ENCODE peak calls at places on chromosome 1, in nine cellular contexts. V is dorsolateral prefrontal cortex, P is neural progenitor cell, K is cardiac fibroblast, B is IMR-90, I is fibroblast of mammary gland, J is right atrium auricular region, F is uterus, U is hepatocyte. S is an unnamed sample.

GRCh38 chr1:156898151-156898550 is 4.6 kb downstream of the PEAR1 start:
- DNase-seq in U (peak), I (peak), B (peak), F (peak), K (peak), P (no peak), J (peak), V (no peak), S (no peak)

GRCh38 chr1:85406887-85407593 is 57.9 kb downstream of the DDAH1 start:
- DNase-seq in P (no peak), K (peak), V (peak), I (peak), U (peak), F (peak), B (peak), J (no peak), S (peak)

GRCh38 chr1:230109871-230110667 is 43.0 kb downstream of the GALNT2 start:
- DNase-seq in U (peak), V (no peak), K (no peak), B (peak), I (no peak), F (no peak), P (peak), J (no peak), S (no peak)

GRCh38 chr1:77762072-77762476 is 2.4 kb upstream of the USP33 start:
- DNase-seq in K (peak), V (no peak), I (peak), U (peak), J (no peak), F (no peak), P (no peak), B (peak), S (peak)

GRCh38 chr1:48236716-48237470 is 14.4 kb downstream of the SLC5A9 start:
- DNase-seq in V (no peak), F (no peak), K (peak), U (peak), P (peak), B (peak), J (peak), I (peak), S (peak)

GRCh38 chr1:53359225-53359933 is 31.5 kb upstream of the LRP8 start:
- DNase-seq in B (no peak), P (no peak), J (no peak), K (no peak), U (no peak), I (no peak), F (no peak), V (no peak), S (no peak)

GRCh38 chr1:115668579-115668978 is 26.8 kb downstream of the VANGL1 start:
- DNase-seq in V (no peak), J (no peak), K (peak), F (no peak), P (no peak), I (peak), B (peak), U (no peak), S (no peak)

GRCh38 chr1:11314959-11315358 is 42.0 kb downstream of the UBIAD1 start:
- DNase-seq in U (peak), P (no peak), V (peak), F (peak), K (no peak), I (peak), J (no peak), B (no peak), S (no peak)

GRCh38 chr1:95154096-95154495 is 36.9 kb downstream of the TLCD4 start:
- DNase-seq in V (no peak), P (no peak), K (no peak), U (no peak), I (no peak), B (no peak), J (no peak), F (no peak), S (no peak)

GRCh38 chr1:53725238-53725689 is 13.7 kb downstream of the GLIS1 start:
- DNase-seq in I (no peak), J (no peak), U (peak), P (peak), F (no peak), K (peak), B (peak), V (no peak), S (no peak)

GRCh38 chr1:9331558-9332346 is 39.1 kb downstream of the SPSB1 start:
- DNase-seq in U (no peak), I (peak), J (no peak), K (no peak), P (no peak), F (no peak), V (no peak), B (no peak), S (no peak)

GRCh38 chr1:192442736-192443135 is 125.9 kb downstream of the RGS21 start:
- DNase-seq in B (peak), K (peak), V (no peak), I (peak), J (no peak), P (no peak), U (no peak), F (no peak), S (no peak)

GRCh38 chr1:161706483-161707347 is at the start of gene FCRLA:
- DNase-seq in F (no peak), B (peak), K (peak), J (no peak), U (peak), V (peak), P (no peak), I (peak), S (peak)

GRCh38 chr1:156193488-156194299 is at the start of gene SLC25A44:
- DNase-seq in I (peak), B (peak), P (peak), F (peak), U (peak), J (peak), K (peak), V (peak), S (peak)

GRCh38 chr1:109369167-109369746 is 28.5 kb downstream of the SORT1 start:
- DNase-seq in V (no peak), K (peak), U (no peak), B (peak), P (no peak), J (peak), F (no peak), I (peak), S (no peak)

DNA sequence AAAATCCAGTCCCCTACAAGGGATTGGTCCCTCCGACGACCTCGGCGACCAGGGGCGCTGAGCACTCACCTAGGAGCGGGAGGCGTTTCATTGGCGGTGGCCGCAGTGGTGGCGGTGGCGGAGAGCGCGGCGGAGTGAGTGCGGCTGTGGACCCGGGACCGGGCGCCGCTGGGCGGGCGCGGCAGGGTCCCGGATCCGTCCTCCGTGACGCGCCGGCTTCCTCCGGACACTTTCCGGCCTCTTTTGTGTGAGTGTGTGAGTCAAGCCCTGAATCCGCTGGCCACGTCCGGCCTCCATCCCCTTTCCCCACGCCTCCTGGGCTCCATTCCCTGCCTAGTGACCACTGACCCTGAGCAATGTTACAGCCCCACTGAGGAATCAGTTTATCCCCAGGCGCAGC is at the start of gene ADGRL4:
- DNase-seq in K (peak), P (peak), U (peak), F (peak), I (peak), J (peak), V (no peak), B (peak), S (no peak)
- H3K4me3 ChIP-seq in K (peak), P (peak), U (no peak), F (peak), I (peak), J (peak), V (peak), B (peak), S (peak)

DNA sequence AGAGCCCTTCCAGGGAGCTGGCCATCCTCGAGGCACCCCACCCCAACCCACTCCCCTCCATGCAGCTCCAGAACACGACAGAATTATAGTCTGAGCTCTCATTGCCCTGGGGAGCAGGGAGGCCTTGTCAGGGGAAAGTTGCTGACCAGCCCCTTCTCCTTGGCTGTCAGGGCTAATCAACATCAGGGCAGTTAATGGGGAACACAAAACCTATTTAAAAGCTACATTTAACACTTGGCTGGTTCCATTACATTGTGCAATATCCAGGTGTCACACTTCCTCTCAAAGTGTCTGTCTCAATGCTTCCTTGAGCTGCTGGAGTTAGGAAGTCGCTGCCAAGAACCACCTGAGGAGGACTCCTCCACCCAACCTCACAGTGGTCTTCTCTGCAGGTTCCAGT is 111.8 kb upstream of the GRIK3 start:
- DNase-seq in V (no peak), K (no peak), P (peak), F (no peak), U (no peak), I (no peak), B (no peak), J (no peak), S (no peak)
- H3K4me3 ChIP-seq in V (no peak), K (no peak), P (no peak), F (no peak), U (no peak), I (no peak), B (no peak), J (no peak), S (no peak)

GRCh38 chr1:160429125-160429551 is 28.8 kb downstream of the VANGL2 start:
- DNase-seq in P (no peak), J (no peak), U (no peak), I (no peak), V (no peak), F (no peak), B (no peak), K (peak), S (no peak)
- H3K4me3 ChIP-seq in P (no peak), J (no peak), U (no peak), I (no peak), V (no peak), F (no peak), B (no peak), K (no peak), S (no peak)

DNA sequence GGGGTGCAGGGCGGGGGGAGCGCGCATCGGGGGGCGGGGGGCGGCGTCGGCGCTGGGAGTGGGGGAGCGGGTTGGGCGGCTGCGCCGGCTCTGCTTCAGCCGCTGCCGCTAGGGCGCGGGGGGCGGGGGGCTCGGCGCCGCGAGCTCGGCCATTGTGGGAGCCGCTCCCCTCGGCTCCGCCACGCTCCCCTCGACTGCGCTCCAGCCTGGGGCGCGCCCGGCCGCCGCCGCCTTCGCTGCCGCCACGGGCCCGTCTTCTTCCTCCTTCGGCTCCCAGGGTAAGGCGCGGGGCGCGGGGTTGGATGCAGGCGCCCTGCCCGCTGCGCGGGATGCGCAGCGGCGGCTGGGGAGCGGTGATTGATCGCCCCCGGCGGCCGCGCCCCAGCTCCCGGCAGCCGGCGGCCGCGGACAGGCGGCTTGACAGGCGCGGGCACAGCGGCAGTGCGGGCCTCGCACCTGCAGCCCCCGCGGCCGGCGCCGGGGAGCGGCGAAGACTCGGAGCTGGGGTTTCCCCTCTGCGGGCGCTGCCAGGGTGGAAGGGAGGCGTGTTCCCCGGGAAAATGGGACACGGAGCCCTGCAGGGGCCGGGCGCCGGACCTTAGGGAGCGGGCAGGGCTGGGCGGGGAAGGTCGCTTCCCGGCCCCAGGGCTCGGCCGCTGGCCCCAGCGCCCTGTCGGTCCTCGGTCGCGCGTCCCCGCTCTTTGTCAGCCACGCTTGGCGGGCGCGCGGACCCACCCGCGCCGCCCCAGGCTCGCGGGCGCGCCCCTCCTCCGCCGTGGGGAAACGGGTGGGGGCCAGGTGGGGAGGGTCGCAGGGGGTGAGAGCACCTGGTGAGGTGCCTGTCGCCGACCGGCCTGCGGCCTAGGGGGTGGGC is 55.4 kb downstream of the NDUFS5 start:
- DNase-seq in I (no peak), K (no peak), V (no peak), F (peak), J (no peak), P (no peak), U (peak), B (no peak), S (no peak)
- H3K4me3 ChIP-seq in I (peak), K (peak), V (peak), F (peak), J (peak), P (peak), U (peak), B (peak), S (peak)

GRCh38 chr1:232793944-232794343 is 11.3 kb upstream of the MAP10 start:
- DNase-seq in I (peak), J (no peak), B (peak), U (peak), V (no peak), P (peak), F (no peak), K (peak), S (peak)
- H3K4me3 ChIP-seq in I (no peak), J (no peak), B (no peak), U (no peak), V (no peak), P (no peak), F (no peak), K (no peak), S (no peak)

S was measured in epithelial cell of proximal tubule.